ENCODE peak calls at places on chromosomes 4 and X, in five cellular contexts. R, I, E, Q and K are unnamed samples.

GRCh38 chr4:1057403-1057745 is 45.9 kb downstream of the FGFRL1 start:
- DNase-seq in R (no peak), I (no peak), E (no peak), Q (no peak), K (no peak)

GRCh38 chr4:119942806-119943205 is 123.8 kb downstream of the MAD2L1 start:
- DNase-seq in R (no peak), I (peak), E (no peak), Q (no peak), K (no peak)

GRCh38 chr4:168411318-168412150 is 68.8 kb downstream of the DDX60L start:
- DNase-seq in R (no peak), I (peak), E (no peak), Q (no peak), K (no peak)

GRCh38 chrX:1385824-1386223 is 6.1 kb downstream of the SLC25A6 start:
- DNase-seq in R (no peak), I (no peak), E (no peak), Q (no peak), K (no peak)

GRCh38 chr4:6373541-6374410 is 98.6 kb downstream of the PPP2R2C start:
- DNase-seq in R (no peak), I (no peak), E (no peak), Q (no peak), K (no peak)

GRCh38 chr4:168864831-168865541 is 145.1 kb downstream of the CBR4 start:
- DNase-seq in R (no peak), I (peak), E (no peak), Q (no peak), K (no peak)

GRCh38 chr4:69583543-69583942 is 55.9 kb downstream of the UGT2A2 start:
- DNase-seq in R (no peak), I (no peak), E (no peak), Q (no peak), K (no peak)

GRCh38 chr4:144659493-144659892 is 13.5 kb downstream of the HHIP start:
- DNase-seq in R (no peak), I (no peak), E (no peak), Q (no peak), K (no peak)

GRCh38 chr4:168695288-168695687 is 198.4 kb downstream of the PALLD start:
- DNase-seq in R (no peak), I (no peak), E (no peak), Q (no peak), K (no peak)

GRCh38 chr4:608236-608635 is 17.1 kb upstream of the PDE6B start:
- DNase-seq in R (no peak), I (no peak), E (no peak), Q (no peak), K (no peak)

GRCh38 chrX:48945517-48946348 is 11.7 kb downstream of the OTUD5 start:
- DNase-seq in R (peak), I (peak), E (no peak), Q (peak), K (peak)

GRCh38 chr4:113957961-113958360 is 21.5 kb downstream of the ARSJ start:
- DNase-seq in R (no peak), I (peak), E (no peak), Q (no peak), K (no peak)

GRCh38 chr4:179867300-179867878 is 2375.8 kb upstream of the TENM3 start:
- DNase-seq in R (peak), I (peak), E (peak), Q (peak), K (peak)

GRCh38 chr4:128915544-128915943 is 106.0 kb downstream of the JADE1 start:
- DNase-seq in R (no peak), I (no peak), E (no peak), Q (no peak), K (no peak)

GRCh38 chr4:83851261-83852084 is 315.6 kb downstream of the GPAT3 start:
- DNase-seq in R (peak), I (peak), E (no peak), Q (peak), K (no peak)

GRCh38 chrX:102044496-102044895 is 81.0 kb upstream of the TCEAL2 start:
- DNase-seq in R (no peak), I (no peak), E (no peak), Q (no peak), K (no peak)

GRCh38 chr4:107589269-107589668 is 130.8 kb downstream of the PAPSS1 start:
- DNase-seq in R (no peak), I (no peak), E (no peak), Q (no peak), K (no peak)

GRCh38 chr4:176404591-176404990 is 84.8 kb downstream of the SPCS3 start:
- DNase-seq in R (peak), I (peak), E (no peak), Q (no peak), K (no peak)

GRCh38 chr4:169594560-169595195 is 17.7 kb downstream of the NEK1 start:
- DNase-seq in R (no peak), I (no peak), E (no peak), Q (no peak), K (no peak)

GRCh38 chr4:2822461-2823300 is 21.0 kb upstream of the ADD1 start:
- DNase-seq in R (no peak), I (no peak), E (no peak), Q (no peak), K (no peak)

GRCh38 chrX:119455264-119455663 is 13.0 kb upstream of the SLC25A5 start:
- DNase-seq in R (peak), I (peak), E (no peak), Q (no peak), K (no peak)

GRCh38 chrX:100085851-100086250 is 324.2 kb downstream of the PCDH19 start:
- DNase-seq in R (no peak), I (no peak), E (no peak), Q (no peak), K (no peak)

GRCh38 chr4:41963105-41963504 is 18.5 kb upstream of the DCAF4L1 start:
- DNase-seq in R (no peak), I (peak), E (no peak), Q (peak), K (no peak)

GRCh38 chrX:136271300-136271699 is 20.1 kb upstream of the MAP7D3 start:
- DNase-seq in R (no peak), I (no peak), E (no peak), Q (no peak), K (no peak)

GRCh38 chrX:42131856-42132255 is 208.5 kb upstream of the CASK start:
- DNase-seq in R (no peak), I (no peak), E (no peak), Q (no peak), K (no peak)

GRCh38 chrX:70030242-70030823 is 19.4 kb downstream of the AWAT2 start:
- DNase-seq in R (peak), I (peak), E (no peak), Q (peak), K (peak)

GRCh38 chr4:44145868-44146267 is 302.7 kb downstream of the KCTD8 start:
- DNase-seq in R (no peak), I (peak), E (no peak), Q (no peak), K (no peak)

GRCh38 chrX:9745417-9746115 is 20.1 kb downstream of the GPR143 start:
- DNase-seq in R (no peak), I (peak), E (no peak), Q (no peak), K (no peak)

GRCh38 chr4:14653338-14653737 is 348.9 kb upstream of the CPEB2 start:
- DNase-seq in R (no peak), I (no peak), E (no peak), Q (no peak), K (no peak)

GRCh38 chr4:88817740-88818139 is 120.1 kb upstream of the NAP1L5 start:
- DNase-seq in R (no peak), I (no peak), E (no peak), Q (no peak), K (no peak)

DNA sequence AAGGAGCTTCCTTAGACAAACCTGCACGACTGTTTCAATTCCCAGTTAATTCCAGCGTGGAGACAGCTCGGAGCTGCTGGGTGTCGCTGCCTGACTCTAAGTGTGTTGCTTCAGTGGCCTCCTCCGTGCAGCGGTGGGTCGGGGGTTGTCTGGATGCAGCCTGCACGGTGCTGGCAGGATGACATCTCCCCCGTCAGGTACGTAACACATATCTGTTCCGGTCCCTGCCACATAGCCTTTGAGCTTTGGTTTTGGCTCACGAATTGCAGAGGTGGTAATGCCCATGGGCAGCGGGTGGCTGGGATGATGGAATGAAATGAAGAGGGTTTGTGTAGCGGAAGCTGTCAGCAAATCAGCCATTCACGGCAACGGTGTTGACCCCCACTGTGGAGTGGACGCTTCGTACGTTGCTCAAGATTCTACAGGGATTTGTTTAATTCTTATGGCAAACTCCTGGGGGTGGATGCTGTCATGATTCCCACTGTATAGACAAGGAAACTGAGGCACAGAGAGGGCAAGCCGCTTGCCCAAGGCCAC is 33.7 kb upstream of the HMX1 start:
- DNase-seq in R (no peak), I (no peak), E (no peak), Q (no peak), K (no peak)
- TF ChIP-seq CEBPB in R (no peak), I (no peak), E (no peak), Q (no peak), K (no peak)

DNA sequence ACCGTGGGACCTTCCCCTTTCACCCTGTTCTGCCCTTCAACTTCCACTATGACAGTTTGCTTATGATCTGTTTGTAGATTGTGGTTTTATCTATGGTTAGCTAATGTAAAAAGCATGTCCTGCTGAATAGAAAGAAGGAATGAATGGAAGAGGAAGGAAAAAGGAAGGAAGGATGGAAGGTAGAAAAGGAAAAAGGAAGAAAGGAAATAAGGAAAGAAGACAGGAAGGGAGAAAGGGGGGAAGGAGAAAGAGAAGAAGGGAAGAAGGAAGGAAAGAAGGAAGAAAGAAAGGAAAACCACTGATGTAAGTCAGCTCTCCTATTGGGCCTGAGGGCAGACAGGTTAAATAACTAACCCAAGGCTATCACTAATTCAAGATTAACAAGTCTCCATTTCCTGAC is 319.1 kb upstream of the KLF3 start:
- DNase-seq in R (no peak), I (no peak), E (no peak), Q (no peak), K (no peak)
- TF ChIP-seq SMC3 in R (no peak), I (no peak), E (no peak), Q (no peak), K (no peak)

DNA sequence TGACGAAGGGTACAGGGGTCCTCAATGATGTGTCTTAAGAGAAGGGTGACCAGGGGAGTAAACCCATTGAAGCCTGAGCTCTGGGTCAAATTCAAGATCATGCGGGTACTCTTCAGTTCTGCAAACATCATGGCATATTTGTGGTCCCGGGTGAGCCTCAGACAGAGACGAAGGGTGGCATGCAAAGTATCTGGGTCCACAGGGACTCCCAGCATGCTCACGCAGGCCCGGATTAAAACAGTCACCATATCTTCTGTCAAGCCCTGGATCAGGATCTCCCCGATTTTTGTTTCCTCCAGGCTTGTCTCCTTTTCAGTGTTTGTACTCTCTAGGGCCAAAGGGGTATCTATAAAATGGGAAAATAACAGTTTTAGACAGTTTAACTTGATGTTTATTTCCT is 102.9 kb downstream of the HUWE1 start:
- DNase-seq in R (no peak), I (no peak), E (no peak), Q (no peak), K (no peak)
- TF ChIP-seq CEBPB in R (no peak), I (no peak), E (no peak), Q (no peak), K (no peak)

GRCh38 chrX:38596939-38597338 is 35.6 kb downstream of the TSPAN7 start:
- DNase-seq in R (no peak), I (no peak), E (no peak), Q (no peak), K (no peak)

GRCh38 chrX:38600089-38600755 is 38.9 kb downstream of the TSPAN7 start:
- DNase-seq in R (no peak), I (no peak), E (no peak), Q (no peak), K (no peak)

GRCh38 chrX:38594434-38594833 is 33.1 kb downstream of the TSPAN7 start:
- DNase-seq in R (no peak), I (no peak), E (no peak), Q (no peak), K (no peak)

DNA sequence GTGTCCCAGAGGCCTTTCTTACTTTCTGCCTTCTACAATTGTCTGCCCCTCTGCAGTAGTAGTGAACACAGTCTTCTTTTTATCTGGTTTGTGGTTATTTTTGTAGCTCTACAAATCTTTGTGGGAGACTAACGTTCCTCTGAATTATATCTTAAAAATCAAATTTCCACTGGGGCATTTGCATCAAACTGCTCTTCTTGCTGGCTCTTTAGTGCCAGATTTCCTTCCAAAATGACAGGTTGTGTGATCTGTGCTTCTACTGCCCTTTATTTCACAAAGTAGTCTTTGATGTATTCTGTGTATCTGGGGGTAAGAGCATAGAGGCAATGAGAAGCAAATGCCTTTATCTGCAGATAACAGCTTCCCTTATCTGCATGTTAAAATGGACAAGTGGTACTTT is 34.5 kb downstream of the TSPAN7 start:
- DNase-seq in R (no peak), I (no peak), E (no peak), Q (no peak), K (no peak)
- TF ChIP-seq SMC3 in R (no peak), I (no peak), E (no peak), Q (no peak), K (no peak)

GRCh38 chr4:111854494-111855087 is 290.7 kb upstream of the FAM241A start:
- DNase-seq in R (peak), I (peak), E (no peak), Q (peak), K (peak)
- TF ChIP-seq CEBPB in R (no peak), I (no peak), E (no peak), Q (no peak), K (no peak)

DNA sequence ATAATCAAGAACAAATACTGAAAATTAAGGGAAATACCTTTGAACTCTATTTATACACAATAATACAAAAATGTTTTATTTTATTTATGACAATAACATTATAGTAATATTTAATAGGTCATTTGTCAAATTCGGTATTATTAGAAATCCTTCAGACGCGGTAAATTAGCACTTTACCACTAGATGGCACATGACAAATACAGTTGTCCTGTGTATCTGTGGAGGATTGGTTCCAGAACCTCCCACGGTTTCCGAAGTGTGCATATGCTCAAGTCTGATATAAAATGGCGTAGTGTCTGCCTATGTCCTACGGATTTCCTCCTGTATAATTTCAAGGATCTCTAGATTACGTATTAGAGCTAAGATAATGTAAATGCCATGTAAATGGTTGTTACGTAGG is 8.1 kb upstream of the LINC00632 start:
- DNase-seq in R (peak), I (peak), E (no peak), Q (no peak), K (peak)
- TF ChIP-seq SMC3 in R (peak), I (peak), E (no peak), Q (no peak), K (no peak)

GRCh38 chrX:129697204-129697829 is 41.5 kb upstream of the XPNPEP2 start:
- DNase-seq in R (no peak), I (no peak), E (no peak), Q (no peak), K (no peak)

GRCh38 chrX:129696463-129697155 is 41.9 kb upstream of the APLN start:
- DNase-seq in R (no peak), I (no peak), E (no peak), Q (no peak), K (no peak)

GRCh38 chrX:129695937-129696336 is 41.2 kb upstream of the APLN start:
- DNase-seq in R (no peak), I (no peak), E (no peak), Q (no peak), K (no peak)

GRCh38 chrX:129694805-129695204 is 40.0 kb upstream of the APLN start:
- DNase-seq in R (no peak), I (no peak), E (no peak), Q (no peak), K (no peak)

GRCh38 chrX:129695535-129695934 is 40.8 kb upstream of the APLN start:
- DNase-seq in R (no peak), I (no peak), E (no peak), Q (no peak), K (no peak)
- TF ChIP-seq CEBPB in R (no peak), I (no peak), E (no peak), Q (no peak), K (no peak)